ENCODE peak calls at places on chromosomes 4 and X, in seven cellular contexts. A is epithelial cell of esophagus, O is OCI-LY7, M is Calu3, T is cardiac muscle cell, D is astrocyte of the spinal cord, R is lower leg skin. F is an unnamed sample.
A peak's percentile ranks its signal among the peaks of the same experiment; 100 is the strongest.

GRCh38 chr4:82865592-82865991 is 25.4 kb downstream of the SEC31A start:
- DNase-seq in A (peak; percentile 96), O (no peak), M (peak; percentile 1), T (peak; percentile 95), D (peak; percentile 92), R (no peak), F (no peak)

GRCh38 chrX:148804579-148804978 is 304.2 kb downstream of the AFF2 start:
- DNase-seq in A (no peak), O (no peak), M (no peak), T (no peak), D (no peak), R (no peak), F (no peak)

GRCh38 chrX:45850197-45850774 is 649.6 kb upstream of the DIPK2B start:
- DNase-seq in A (peak; percentile 41), O (no peak), M (peak; percentile 31), T (no peak), D (peak; percentile 28), R (no peak), F (no peak)

GRCh38 chr4:47334597-47335185 is 128.8 kb downstream of the COMMD8 start:
- DNase-seq in A (peak; percentile 50), O (no peak), M (no peak), T (no peak), D (no peak), R (no peak), F (no peak)

GRCh38 chr4:118327554-118328241 is 25.1 kb downstream of the PRSS12 start:
- DNase-seq in A (no peak), O (no peak), M (no peak), T (no peak), D (no peak), R (no peak), F (no peak)

GRCh38 chr4:174437324-174437723 is 85.0 kb downstream of the HPGD start:
- DNase-seq in A (peak; percentile 81), O (no peak), M (no peak), T (peak; percentile 73), D (peak; percentile 87), R (no peak), F (no peak)

GRCh38 chr4:153137168-153137567 is 67.1 kb upstream of the TRIM2 start:
- DNase-seq in A (peak; percentile 88), O (no peak), M (peak; percentile 37), T (peak; percentile 90), D (peak; percentile 83), R (peak; percentile 60), F (no peak)

GRCh38 chr4:166017804-166018203 is 144.8 kb downstream of the TLL1 start:
- DNase-seq in A (peak; percentile 15), O (no peak), M (no peak), T (no peak), D (peak; percentile 7), R (no peak), F (no peak)

GRCh38 chr4:130183096-130183495 is 1087.1 kb downstream of the C4orf33 start:
- DNase-seq in A (peak; percentile 34), O (no peak), M (no peak), T (no peak), D (no peak), R (no peak), F (no peak)

GRCh38 chr4:181870326-181870725 is 372.9 kb upstream of the TENM3 start:
- DNase-seq in A (peak; percentile 42), O (no peak), M (no peak), T (no peak), D (peak; percentile 42), R (no peak), F (no peak)

GRCh38 chr4:24063771-24064170 is 173.9 kb upstream of the PPARGC1A start:
- DNase-seq in A (no peak), O (no peak), M (no peak), T (no peak), D (no peak), R (no peak), F (no peak)

GRCh38 chrX:22389544-22390243 is 117.0 kb downstream of the CBLL2 start:
- DNase-seq in A (peak; percentile 73), O (no peak), M (no peak), T (peak; percentile 16), D (peak; percentile 85), R (no peak), F (no peak)

GRCh38 chr4:26826721-26827120 is 33.9 kb upstream of the STIM2 start:
- DNase-seq in A (no peak), O (peak; percentile 96), M (peak; percentile 3), T (peak; percentile 68), D (peak; percentile 59), R (peak; percentile 35), F (peak; percentile 47)

GRCh38 chr4:177554966-177555574 is 112.8 kb upstream of the AGA start:
- DNase-seq in A (peak; percentile 41), O (peak; percentile 26), M (peak; percentile 35), T (peak; percentile 63), D (peak; percentile 44), R (no peak), F (no peak)

GRCh38 chrX:40459576-40460158 is 121.1 kb upstream of the ATP6AP2 start:
- DNase-seq in A (no peak), O (no peak), M (no peak), T (no peak), D (no peak), R (no peak), F (no peak)

GRCh38 chr4:113878718-113879117 is 100.7 kb downstream of the ARSJ start:
- DNase-seq in A (no peak), O (peak; percentile 27), M (peak; percentile 27), T (peak; percentile 24), D (peak; percentile 57), R (no peak), F (no peak)

GRCh38 chr4:169342906-169343560 is 72.3 kb upstream of the SH3RF1 start:
- DNase-seq in A (peak; percentile 30), O (no peak), M (no peak), T (no peak), D (peak; percentile 56), R (no peak), F (no peak)

GRCh38 chr4:183118585-183118984 is 19.5 kb downstream of the WWC2 start:
- DNase-seq in A (peak; percentile 64), O (no peak), M (no peak), T (peak; percentile 86), D (peak; percentile 86), R (no peak), F (no peak)

GRCh38 chr4:72945719-72946336 is 123.7 kb downstream of the COX18 start:
- DNase-seq in A (no peak), O (no peak), M (no peak), T (no peak), D (no peak), R (no peak), F (no peak)

GRCh38 chr4:41156574-41156973 is 57.8 kb downstream of the APBB2 start:
- DNase-seq in A (peak; percentile 39), O (no peak), M (no peak), T (peak; percentile 51), D (peak; percentile 65), R (no peak), F (no peak)

GRCh38 chrX:34918856-34919255 is 23.7 kb upstream of the FAM47B start:
- DNase-seq in A (peak; percentile 44), O (no peak), M (peak; percentile 54), T (peak; percentile 67), D (peak; percentile 67), R (no peak), F (no peak)

GRCh38 chr4:75919914-75920313 is 17.7 kb upstream of the PPEF2 start:
- DNase-seq in A (no peak), O (no peak), M (no peak), T (peak; percentile 89), D (peak; percentile 29), R (no peak), F (no peak)

GRCh38 chr4:185912779-185913178 is 100.8 kb upstream of the SORBS2 start:
- DNase-seq in A (peak; percentile 75), O (no peak), M (no peak), T (no peak), D (peak; percentile 63), R (no peak), F (no peak)

GRCh38 chr4:183157215-183157614 is 58.2 kb downstream of the WWC2 start:
- DNase-seq in A (no peak), O (no peak), M (no peak), T (no peak), D (no peak), R (no peak), F (no peak)

GRCh38 chr4:37968747-37969146 is 8.5 kb downstream of the PTTG2 start:
- DNase-seq in A (no peak), O (no peak), M (no peak), T (no peak), D (no peak), R (no peak), F (no peak)

GRCh38 chr4:3388461-3389185 is 53.1 kb upstream of the HGFAC start:
- DNase-seq in A (peak; percentile 85), O (no peak), M (no peak), T (peak; percentile 55), D (peak; percentile 65), R (no peak), F (no peak)

GRCh38 chrX:51420610-51421009 is 75.8 kb downstream of the NUDT11 start:
- DNase-seq in A (peak; percentile 38), O (peak; percentile 73), M (peak; percentile 25), T (peak; percentile 58), D (peak; percentile 47), R (no peak), F (no peak)

DNA sequence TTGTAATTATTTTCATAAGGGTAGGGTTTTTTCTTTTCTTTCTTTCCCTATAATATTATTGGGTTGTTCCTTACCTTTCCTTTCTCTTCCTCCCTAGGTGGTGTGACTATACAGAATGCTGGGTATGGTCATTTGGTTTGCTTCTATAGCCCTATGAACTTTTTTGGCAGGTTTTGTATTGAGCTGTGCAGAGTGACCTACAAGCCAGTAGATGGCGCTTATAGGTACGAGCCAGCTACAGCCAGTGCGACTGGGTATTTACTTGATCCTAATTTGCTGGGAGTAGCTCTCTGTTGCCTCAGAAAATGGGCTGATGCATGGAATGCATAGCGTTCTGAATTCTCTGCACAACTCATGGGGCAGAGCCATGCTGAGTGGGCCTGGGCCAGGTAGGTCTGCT is 423.3 kb downstream of the MAGEE1 start:
- DNase-seq in A (no peak), O (peak; percentile 8), M (no peak), T (no peak), D (no peak), R (no peak), F (no peak)
- TF ChIP-seq CTCF in A (no peak), O (peak; percentile 55), M (no peak), T (no peak), D (peak; percentile 4), R (no peak), F (no peak)

GRCh38 chrX:6151971-6152370 is 76.7 kb downstream of the NLGN4X start:
- DNase-seq in A (no peak), O (no peak), M (no peak), T (no peak), D (no peak), R (no peak), F (no peak)
- TF ChIP-seq CTCF in A (no peak), O (no peak), M (no peak), T (no peak), D (no peak), R (no peak), F (no peak)

GRCh38 chr4:112231779-112232713 is at the start of gene AP1AR:
- DNase-seq in A (peak; percentile 73), O (peak; percentile 92), M (peak; percentile 88), T (peak; percentile 81), D (peak; percentile 79), R (peak; percentile 75), F (peak; percentile 91)
- TF ChIP-seq CTCF in A (peak; percentile 7), O (peak; percentile 74), M (peak; percentile 17), T (peak; percentile 48), D (peak; percentile 40), R (no peak), F (no peak)

GRCh38 chrX:46904626-46905025 is 7.6 kb upstream of the JADE3 start:
- DNase-seq in A (no peak), O (no peak), M (no peak), T (no peak), D (no peak), R (no peak), F (no peak)

GRCh38 chrX:46898207-46898606 is 14.0 kb upstream of the JADE3 start:
- DNase-seq in A (no peak), O (no peak), M (no peak), T (no peak), D (no peak), R (no peak), F (no peak)

GRCh38 chrX:46903458-46904242 is 8.6 kb upstream of the JADE3 start:
- DNase-seq in A (peak; percentile 78), O (peak; percentile 80), M (peak; percentile 84), T (peak; percentile 77), D (peak; percentile 67), R (peak; percentile 54), F (peak; percentile 54)
- TF ChIP-seq CTCF in A (peak; percentile 61), O (peak; percentile 78), M (peak; percentile 65), T (peak; percentile 61), D (peak; percentile 60), R (no peak), F (no peak)

F was measured in activated B cell treated with CpG ODN at 0.5 μM for 24 hours.